ENCODE peak calls at places on chromosomes 11 and 22, in eight cellular contexts. H is psoas muscle, S is mesendoderm, L is MM.1S, K is AG04450, X is fibroblast of pulmonary artery, P is foreskin fibroblast, Y is sigmoid colon. B is an unnamed sample.

GRCh38 chr11:72741429-72741833 is 10.8 kb downstream of the ARAP1 start:
- DNase-seq in K (no peak), X (no peak), H (peak; percentile 42), Y (no peak), L (no peak), P (no peak), S (peak; percentile 96), B (peak; percentile 45)

GRCh38 chr22:16866167-16866566 is 41.0 kb upstream of the XKR3 start:
- DNase-seq in H (no peak), L (no peak), K (no peak), Y (no peak), P (no peak), X (no peak), S (no peak), B (no peak)

GRCh38 chr11:19079643-19080440 is 19.3 kb upstream of the MRGPRX2 start:
- DNase-seq in P (peak; percentile 92), H (no peak), L (no peak), K (no peak), X (peak; percentile 91), S (peak; percentile 61), Y (no peak), B (no peak)

GRCh38 chr22:39900306-39901227 is at the start of gene GRAP2:
- DNase-seq in Y (no peak), H (no peak), K (no peak), S (no peak), L (peak; percentile 84), P (no peak), X (no peak), B (no peak)

GRCh38 chr11:75066061-75066460 is 30.6 kb downstream of the OR2AT4 start:
- DNase-seq in K (no peak), L (no peak), X (no peak), Y (no peak), P (peak; percentile 28), H (no peak), S (no peak), B (no peak)

GRCh38 chr11:95891423-95892177 is 32.3 kb downstream of the MTMR2 start:
- DNase-seq in S (no peak), X (peak; percentile 26), K (no peak), Y (no peak), P (no peak), H (no peak), L (no peak), B (no peak)

GRCh38 chr11:64923944-64924909 is at the start of gene PPP2R5B:
- DNase-seq in X (peak; percentile 95), K (peak; percentile 81), P (peak; percentile 97), Y (peak; percentile 98), H (peak; percentile 95), S (peak; percentile 96), L (peak; percentile 93), B (peak; percentile 94)

GRCh38 chr22:39958916-39959639 is 1.1 kb upstream of the TMA7B start:
- DNase-seq in L (no peak), H (no peak), S (no peak), Y (no peak), P (no peak), K (no peak), X (no peak), B (no peak)

GRCh38 chr11:56843816-56844215 is 95.3 kb upstream of the OR9G4 start:
- DNase-seq in Y (no peak), H (no peak), X (no peak), K (no peak), P (no peak), S (no peak), L (no peak), B (no peak)

GRCh38 chr22:23079240-23079768 is 9.0 kb downstream of the GNAZ start:
- DNase-seq in K (no peak), H (no peak), X (no peak), L (no peak), S (no peak), P (no peak), Y (no peak), B (no peak)

GRCh38 chr11:119468511-119468910 is 45.5 kb upstream of the THY1 start:
- DNase-seq in H (no peak), X (no peak), S (no peak), K (no peak), Y (no peak), L (no peak), P (no peak), B (no peak)

GRCh38 chr11:120548682-120549209 is 37.2 kb downstream of the GRIK4 start:
- DNase-seq in K (no peak), X (no peak), Y (no peak), H (no peak), L (no peak), P (no peak), S (no peak), B (no peak)

GRCh38 chr11:123195182-123196059 is at the start of gene CLMP:
- DNase-seq in X (peak; percentile 70), P (peak; percentile 93), Y (peak; percentile 93), L (no peak), K (no peak), S (peak; percentile 89), H (peak; percentile 69), B (peak; percentile 86)

GRCh38 chr22:22912135-22912408 is 24.5 kb downstream of the IGLL5 start:
- DNase-seq in P (no peak), S (no peak), X (no peak), H (no peak), K (no peak), L (no peak), Y (no peak), B (no peak)

GRCh38 chr11:88507771-88508557 is 170.4 kb upstream of the CTSC start:
- DNase-seq in H (no peak), K (no peak), X (no peak), Y (no peak), L (no peak), P (no peak), S (peak; percentile 30), B (peak; percentile 41)
- H3K4me3 ChIP-seq in H (peak overlapping the region; percentile 55), K (no peak overlapping the region), X (no peak overlapping the region), Y (peak overlapping the region; percentile 33), L (no peak overlapping the region), P (no peak overlapping the region), S (no peak overlapping the region), B (peak overlapping the region; percentile 66)

DNA sequence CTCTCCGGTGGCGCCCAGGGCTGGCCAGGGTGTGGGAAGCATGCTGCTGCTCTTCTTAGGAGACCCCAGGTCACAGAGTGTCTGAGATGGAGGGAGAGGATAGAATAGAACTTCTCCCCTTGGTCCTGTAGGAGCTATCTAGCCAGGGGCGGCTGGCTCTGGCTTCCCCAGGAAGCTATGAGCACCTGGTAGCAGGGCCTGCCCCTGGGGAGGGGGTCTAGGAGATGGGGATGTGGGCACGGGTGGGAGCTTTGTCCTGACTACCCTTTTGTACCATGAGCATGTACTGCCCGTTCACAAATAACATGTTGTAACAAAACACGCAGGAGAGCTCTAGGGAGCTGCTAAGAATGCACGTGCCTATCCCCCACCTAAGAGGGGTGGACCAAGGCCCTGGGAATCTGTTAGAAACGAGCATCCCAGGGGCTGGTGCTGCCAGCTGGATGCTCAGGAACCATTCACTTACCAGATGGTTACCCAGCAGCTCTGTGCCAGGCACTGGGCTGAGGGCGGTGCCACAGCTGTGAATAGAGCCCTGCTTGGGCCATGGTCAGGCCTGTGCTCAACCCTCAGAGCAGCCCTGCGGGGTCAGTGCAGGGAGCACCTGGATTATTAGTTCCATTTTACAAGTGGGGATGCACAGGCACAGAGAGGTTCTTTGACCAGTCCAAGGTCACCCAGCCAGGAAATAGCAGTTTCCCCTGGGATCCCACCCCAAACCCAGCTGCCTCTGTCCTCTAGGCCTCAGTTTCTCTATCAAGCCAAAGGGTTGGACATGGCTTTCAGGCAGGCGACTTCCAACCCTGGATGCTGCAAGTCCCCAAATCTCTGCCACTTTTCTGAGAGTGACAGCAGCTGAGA is 2.2 kb downstream of the SLC39A13 start:
- DNase-seq in X (no peak), P (no peak), H (no peak), Y (no peak), K (no peak), L (no peak), S (no peak), B (no peak)
- H3K4me3 ChIP-seq in X (peak overlapping the region; percentile 86), P (peak overlapping the region; percentile 67), H (no peak overlapping the region), Y (no peak overlapping the region), K (peak overlapping the region; percentile 95), L (no peak overlapping the region), S (no peak overlapping the region), B (no peak overlapping the region)

GRCh38 chr11:115452245-115452644 is 52.0 kb downstream of the CADM1 start:
- DNase-seq in L (no peak), Y (no peak), S (no peak), K (no peak), X (no peak), P (no peak), H (no peak), B (no peak)
- H3K4me3 ChIP-seq in L (no peak overlapping the region), Y (no peak overlapping the region), S (no peak overlapping the region), K (no peak overlapping the region), X (no peak overlapping the region), P (no peak overlapping the region), H (no peak overlapping the region), B (no peak overlapping the region)

DNA sequence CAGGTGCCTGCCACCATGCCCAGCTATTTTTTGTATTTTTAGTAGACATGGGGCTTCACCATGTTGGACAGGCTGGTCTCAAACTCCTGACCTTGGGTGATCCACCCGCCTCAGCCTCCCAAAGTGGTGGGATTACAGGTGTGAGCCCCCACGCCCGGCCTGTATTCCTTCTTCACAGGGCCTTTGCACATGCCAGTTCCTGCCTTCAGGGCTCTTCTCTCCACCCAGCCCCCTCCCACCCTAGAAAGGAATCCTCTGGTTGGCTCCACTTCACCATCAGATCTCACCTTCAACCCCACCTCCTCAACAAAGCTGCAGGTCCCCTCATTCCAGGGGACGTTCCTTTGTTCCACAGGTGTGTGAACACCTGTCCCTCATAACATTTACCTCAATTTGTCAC is 2.0 kb downstream of the POLR3H start:
- DNase-seq in H (no peak), X (no peak), K (no peak), P (no peak), L (no peak), S (no peak), Y (no peak), B (no peak)
- H3K4me3 ChIP-seq in H (no peak overlapping the region), X (no peak overlapping the region), K (peak overlapping the region; percentile 2), P (no peak overlapping the region), L (no peak overlapping the region), S (no peak overlapping the region), Y (no peak overlapping the region), B (no peak overlapping the region)

GRCh38 chr11:83073884-83074283 is 2.2 kb upstream of the RAB30 start:
- DNase-seq in H (no peak), K (no peak), Y (no peak), P (no peak), L (no peak), X (no peak), S (no peak), B (no peak)
- H3K4me3 ChIP-seq in H (peak overlapping the region; percentile 68), K (no peak overlapping the region), Y (no peak overlapping the region), P (no peak overlapping the region), L (no peak overlapping the region), X (no peak overlapping the region), S (no peak overlapping the region), B (no peak overlapping the region)

GRCh38 chr11:23112987-23113886 is 253.0 kb upstream of the CCDC179 start:
- DNase-seq in Y (no peak), X (peak; percentile 65), L (peak; percentile 59), H (no peak), P (peak; percentile 66), K (no peak), S (peak; percentile 75), B (peak; percentile 79)
- H3K4me3 ChIP-seq in Y (no peak overlapping the region), X (no peak overlapping the region), L (no peak overlapping the region), H (no peak overlapping the region), P (no peak overlapping the region), K (no peak overlapping the region), S (no peak overlapping the region), B (no peak overlapping the region)